ENCODE peak calls at places on chromosomes 7 and 10, in seven cellular contexts. H, J, R, L, W, M and N are unnamed samples.
A peak's percentile ranks its signal among the peaks of the same experiment; 100 is the strongest.

GRCh38 chr7:69334706-69335105 is 263.6 kb upstream of the AUTS2 start:
- DNase-seq in R (no peak), M (no peak), J (no peak), L (no peak), W (no peak), H (no peak), N (no peak)

GRCh38 chr10:77843264-77843663 is 83.3 kb downstream of the DLG5 start:
- DNase-seq in M (no peak), J (no peak), R (no peak), L (no peak), W (no peak), H (no peak), N (no peak)

GRCh38 chr7:47217086-47217485 is 364.8 kb downstream of the TNS3 start:
- DNase-seq in W (no peak), J (no peak), M (no peak), R (no peak), L (no peak), H (no peak), N (no peak)

GRCh38 chr7:128938524-128939074 is 872 bp downstream of the IRF5 start:
- DNase-seq in R (no peak), W (no peak), H (peak; percentile 31), L (no peak), J (no peak), M (no peak), N (peak; percentile 30)

GRCh38 chr10:62815373-62816111 is 624 bp downstream of the EGR2 start:
- DNase-seq in L (no peak), R (peak; percentile 12), M (no peak), W (peak; percentile 32), J (no peak), H (peak; percentile 39), N (peak; percentile 37)

GRCh38 chr10:20002657-20003056 is 186.4 kb downstream of the PLXDC2 start:
- DNase-seq in H (no peak), J (no peak), L (no peak), M (no peak), R (no peak), W (no peak), N (no peak)

GRCh38 chr7:138036135-138036534 is 34.2 kb upstream of the CREB3L2 start:
- DNase-seq in H (no peak), M (no peak), L (no peak), R (no peak), W (no peak), J (no peak), N (no peak)

GRCh38 chr7:114087674-114088539 is 169.1 kb upstream of the PPP1R3A start:
- DNase-seq in W (peak; percentile 46), M (no peak), L (no peak), H (no peak), R (peak; percentile 15), J (no peak), N (no peak)

GRCh38 chr10:72186633-72187330 is 29.0 kb upstream of the ANAPC16 start:
- DNase-seq in J (peak; percentile 76), L (peak; percentile 56), H (no peak), M (peak; percentile 97), R (no peak), W (no peak), N (no peak)

GRCh38 chr7:65438593-65438992 is 64.9 kb downstream of the ZNF92 start:
- DNase-seq in L (peak; percentile 7), M (peak; percentile 90), J (no peak), W (no peak), R (no peak), H (no peak), N (no peak)

GRCh38 chr7:1943933-1944618 is 274.0 kb downstream of the ELFN1 start:
- DNase-seq in M (no peak), W (no peak), H (no peak), L (no peak), J (no peak), R (no peak), N (peak; percentile 48)

GRCh38 chr10:368579-369255 is 233.5 kb downstream of the ZMYND11 start:
- DNase-seq in H (no peak), W (no peak), J (no peak), L (no peak), R (no peak), M (no peak), N (no peak)

GRCh38 chr7:137967143-137968018 is 34.5 kb downstream of the CREB3L2 start:
- DNase-seq in H (no peak), L (no peak), J (no peak), R (no peak), W (peak; percentile 38), M (peak; percentile 62), N (no peak)

GRCh38 chr10:32357056-32357735 is 10.2 kb upstream of the EPC1 start:
- DNase-seq in W (no peak), L (no peak), H (no peak), J (no peak), M (no peak), R (no peak), N (no peak)

GRCh38 chr10:36373424-36374096 is 731.5 kb upstream of the FZD8 start:
- DNase-seq in J (no peak), R (no peak), W (no peak), M (no peak), L (no peak), H (no peak), N (no peak)

GRCh38 chr7:53113424-53113823 is 78.0 kb downstream of the POM121L12 start:
- DNase-seq in M (no peak), W (no peak), J (no peak), R (peak; percentile 55), L (no peak), H (no peak), N (no peak)

GRCh38 chr7:74003609-74004008 is 24.4 kb upstream of the ELN start:
- DNase-seq in W (no peak), L (no peak), R (no peak), H (no peak), J (no peak), M (no peak), N (no peak)

GRCh38 chr10:103574116-103575061 is 80.9 kb downstream of the NEURL1 start:
- DNase-seq in M (no peak), W (no peak), H (no peak), J (no peak), L (no peak), R (no peak), N (no peak)

GRCh38 chr10:78688945-78689935 is 379.5 kb upstream of the ZMIZ1 start:
- DNase-seq in M (peak; percentile 7), J (peak; percentile 61), H (no peak), L (peak; percentile 47), W (peak; percentile 57), R (no peak), N (no peak)

GRCh38 chr7:30616318-30616717 is 21.6 kb downstream of the GARS1 start:
- DNase-seq in H (no peak), R (no peak), W (no peak), M (no peak), L (no peak), J (no peak), N (no peak)

GRCh38 chr7:150862356-150862755 is 10.0 kb downstream of the AOC1 start:
- DNase-seq in R (no peak), L (no peak), H (no peak), M (no peak), J (no peak), W (no peak), N (no peak)

GRCh38 chr10:11602919-11603523 is 8.4 kb downstream of the USP6NL start:
- DNase-seq in J (no peak), R (no peak), H (peak; percentile 79), W (no peak), M (no peak), L (no peak), N (no peak)

DNA sequence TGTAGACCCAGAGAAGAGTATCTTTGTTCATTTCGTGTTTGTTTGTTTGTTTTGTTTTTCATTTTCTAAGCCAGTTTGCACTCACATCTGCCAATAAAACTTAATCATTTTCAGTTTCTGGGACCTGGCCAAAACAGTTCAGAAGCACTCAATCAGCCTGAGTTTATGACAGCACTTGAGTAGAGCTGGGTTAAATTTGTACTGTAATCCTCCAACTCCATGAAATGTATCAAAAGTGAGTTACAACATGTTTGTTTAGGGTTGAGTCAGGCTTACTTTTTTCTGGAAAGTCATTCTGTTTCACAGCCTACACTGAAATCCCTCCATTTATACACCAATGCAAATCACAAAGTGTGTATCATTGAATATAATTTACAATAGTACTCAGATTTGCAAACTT is 91.9 kb downstream of the ZWINT start:
- DNase-seq in L (no peak), J (no peak), M (no peak), R (no peak), W (no peak), H (no peak), N (no peak)
- TF ChIP-seq CTCF in L (no peak), J (no peak), M (no peak), R (no peak), W (no peak), H (no peak), N (no peak)

GRCh38 chr7:22551768-22552513 is 52.0 kb upstream of the STEAP1B start:
- DNase-seq in W (no peak), M (no peak), H (peak; percentile 88), J (no peak), L (no peak), R (no peak), N (no peak)

GRCh38 chr7:22548313-22548712 is 48.3 kb upstream of the STEAP1B start:
- DNase-seq in R (no peak), M (no peak), H (no peak), W (no peak), J (no peak), L (no peak), N (no peak)

GRCh38 chr7:22549051-22549450 is 49.1 kb upstream of the STEAP1B start:
- DNase-seq in J (no peak), L (no peak), W (no peak), M (no peak), R (no peak), H (no peak), N (no peak)

GRCh38 chr7:22549667-22550513 is 49.9 kb upstream of the STEAP1B start:
- DNase-seq in M (peak; percentile 22), W (peak; percentile 65), L (no peak), R (peak; percentile 66), J (no peak), H (peak; percentile 40), N (peak; percentile 50)

DNA sequence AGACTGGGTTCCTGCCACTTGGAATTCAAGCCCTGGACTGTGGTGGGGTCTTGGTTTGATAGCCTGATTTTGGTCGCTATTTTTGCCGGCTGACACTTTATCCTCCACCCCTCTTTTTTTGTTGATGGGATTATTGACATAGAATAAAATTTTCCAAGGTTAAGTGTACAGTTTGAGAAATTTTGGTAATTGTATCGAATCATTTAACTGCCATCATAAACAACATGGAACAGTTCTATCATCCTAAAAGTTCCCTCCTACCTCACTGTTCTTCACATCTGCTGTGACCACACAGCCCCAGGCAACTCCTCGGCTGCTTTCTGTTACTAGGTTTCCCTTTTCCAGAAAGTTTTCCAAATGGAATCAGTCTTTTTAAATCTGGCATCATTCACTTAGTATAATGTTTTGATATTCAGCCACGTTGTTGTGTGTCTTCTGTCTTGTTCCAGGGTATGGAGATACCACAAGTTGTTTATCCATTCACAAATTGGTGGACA is 50.6 kb upstream of the STEAP1B start:
- DNase-seq in W (no peak), M (no peak), R (no peak), J (no peak), L (no peak), H (no peak), N (no peak)
- TF ChIP-seq CTCF in W (no peak), M (no peak), R (no peak), J (no peak), L (no peak), H (no peak), N (peak; percentile 11)

GRCh38 chr7:45721949-45722598 is 147.9 kb downstream of the ADCY1 start:
- DNase-seq in H (no peak), R (no peak), M (no peak), J (no peak), L (no peak), W (no peak), N (no peak)
- TF ChIP-seq CTCF in H (no peak), R (no peak), M (peak; percentile 6), J (no peak), L (no peak), W (no peak), N (no peak)

GRCh38 chr10:111967547-111967946 is 216.0 kb downstream of the GPAM start:
- DNase-seq in R (no peak), J (no peak), L (no peak), M (no peak), H (no peak), W (no peak), N (no peak)
- TF ChIP-seq CTCF in R (no peak), J (no peak), L (no peak), M (no peak), H (no peak), W (no peak), N (no peak)